ENCODE peak calls at places on chromosomes 6 and 20, in five cellular contexts. One of them, this sample, is unnamed.

GRCh38 chr6:6825986-6826901 is 237.7 kb downstream of the LY86 start:
- DNase-seq in activated T-cell treated with anti-CD3 and anti-CD28 coated beads, Interleukin-2, amount 50 U/mL, for 72 hours: peak; percentile 28
- DNase-seq in choroid plexus epithelial cell: peak; percentile 7
- DNase-seq in amniotic epithelial cell: peak; percentile 7
- DNase-seq in AG08395: peak; percentile 13
- DNase-seq in this sample: no peak

GRCh38 chr20:20820104-20820503 is 107.7 kb upstream of the RALGAPA2 start:
- DNase-seq in activated T-cell treated with anti-CD3 and anti-CD28 coated beads, Interleukin-2, amount 50 U/mL, for 72 hours: no peak
- DNase-seq in AG08395: no peak
- DNase-seq in amniotic epithelial cell: no peak
- DNase-seq in choroid plexus epithelial cell: peak; percentile 7
- DNase-seq in this sample: no peak

GRCh38 chr20:9506337-9506821 is 8.0 kb upstream of the LAMP5 start:
- DNase-seq in activated T-cell treated with anti-CD3 and anti-CD28 coated beads, Interleukin-2, amount 50 U/mL, for 72 hours: no peak
- DNase-seq in choroid plexus epithelial cell: no peak
- DNase-seq in AG08395: no peak
- DNase-seq in amniotic epithelial cell: no peak
- DNase-seq in this sample: no peak

GRCh38 chr6:7914991-7915789 is 4.6 kb upstream of the TXNDC5 start:
- DNase-seq in choroid plexus epithelial cell: peak; percentile 95
- DNase-seq in AG08395: peak; percentile 94
- DNase-seq in amniotic epithelial cell: peak; percentile 58
- DNase-seq in activated T-cell treated with anti-CD3 and anti-CD28 coated beads, Interleukin-2, amount 50 U/mL, for 72 hours: no peak
- DNase-seq in this sample: peak; percentile 98

GRCh38 chr6:32830936-32831335 is 7.6 kb downstream of the TAP2 start:
- DNase-seq in amniotic epithelial cell: no peak
- DNase-seq in choroid plexus epithelial cell: no peak
- DNase-seq in activated T-cell treated with anti-CD3 and anti-CD28 coated beads, Interleukin-2, amount 50 U/mL, for 72 hours: no peak
- DNase-seq in AG08395: no peak
- DNase-seq in this sample: no peak

GRCh38 chr6:144123836-144124235 is 26.5 kb upstream of the STX11 start:
- DNase-seq in amniotic epithelial cell: no peak
- DNase-seq in activated T-cell treated with anti-CD3 and anti-CD28 coated beads, Interleukin-2, amount 50 U/mL, for 72 hours: no peak
- DNase-seq in AG08395: no peak
- DNase-seq in choroid plexus epithelial cell: no peak
- DNase-seq in this sample: no peak

GRCh38 chr20:62804632-62805364 is at the start of gene OGFR:
- DNase-seq in amniotic epithelial cell: no peak
- DNase-seq in AG08395: peak; percentile 76
- DNase-seq in activated T-cell treated with anti-CD3 and anti-CD28 coated beads, Interleukin-2, amount 50 U/mL, for 72 hours: peak; percentile 77
- DNase-seq in choroid plexus epithelial cell: peak; percentile 52
- DNase-seq in this sample: peak; percentile 41

GRCh38 chr20:62310757-62311121 is 7.9 kb downstream of the ADRM1 start:
- DNase-seq in choroid plexus epithelial cell: no peak
- DNase-seq in AG08395: no peak
- DNase-seq in amniotic epithelial cell: no peak
- DNase-seq in activated T-cell treated with anti-CD3 and anti-CD28 coated beads, Interleukin-2, amount 50 U/mL, for 72 hours: no peak
- DNase-seq in this sample: no peak

GRCh38 chr6:111715321-111715720 is 109.6 kb upstream of the TRAF3IP2 start:
- DNase-seq in AG08395: no peak
- DNase-seq in choroid plexus epithelial cell: no peak
- DNase-seq in activated T-cell treated with anti-CD3 and anti-CD28 coated beads, Interleukin-2, amount 50 U/mL, for 72 hours: peak; percentile 49
- DNase-seq in amniotic epithelial cell: no peak
- DNase-seq in this sample: no peak

GRCh38 chr20:6169251-6169650 is 46.4 kb upstream of the FERMT1 start:
- DNase-seq in choroid plexus epithelial cell: peak; percentile 69
- DNase-seq in AG08395: peak; percentile 3
- DNase-seq in amniotic epithelial cell: peak; percentile 53
- DNase-seq in activated T-cell treated with anti-CD3 and anti-CD28 coated beads, Interleukin-2, amount 50 U/mL, for 72 hours: no peak
- DNase-seq in this sample: peak; percentile 18

GRCh38 chr6:162621246-162621645 is 106.3 kb downstream of the PRKN start:
- DNase-seq in choroid plexus epithelial cell: peak; percentile 36
- DNase-seq in amniotic epithelial cell: peak; percentile 5
- DNase-seq in activated T-cell treated with anti-CD3 and anti-CD28 coated beads, Interleukin-2, amount 50 U/mL, for 72 hours: peak; percentile 16
- DNase-seq in AG08395: peak; percentile 7
- DNase-seq in this sample: no peak

GRCh38 chr6:166440106-166440505 is 57.4 kb upstream of the MPC1 start:
- DNase-seq in amniotic epithelial cell: no peak
- DNase-seq in choroid plexus epithelial cell: no peak
- DNase-seq in activated T-cell treated with anti-CD3 and anti-CD28 coated beads, Interleukin-2, amount 50 U/mL, for 72 hours: no peak
- DNase-seq in AG08395: no peak
- DNase-seq in this sample: no peak

GRCh38 chr20:59403261-59403961 is 103.0 kb downstream of the EDN3 start:
- DNase-seq in amniotic epithelial cell: no peak
- DNase-seq in choroid plexus epithelial cell: no peak
- DNase-seq in AG08395: peak; percentile 60
- DNase-seq in activated T-cell treated with anti-CD3 and anti-CD28 coated beads, Interleukin-2, amount 50 U/mL, for 72 hours: peak; percentile 85
- DNase-seq in this sample: no peak

GRCh38 chr6:99905209-99906106 is 88.6 kb downstream of the MCHR2 start:
- DNase-seq in amniotic epithelial cell: peak; percentile 48
- DNase-seq in AG08395: peak; percentile 70
- DNase-seq in activated T-cell treated with anti-CD3 and anti-CD28 coated beads, Interleukin-2, amount 50 U/mL, for 72 hours: no peak
- DNase-seq in choroid plexus epithelial cell: peak; percentile 72
- DNase-seq in this sample: peak; percentile 67

This sample was measured in AG10803.